ENCODE peak calls at places on chromosomes 12 and 14, in ten cellular contexts. B is PC-9; C is tibial artery; O is amygdala; F is activated CD4-positive, alpha-beta T cell treated with anti-CD3 and anti-CD28 coated beads, Interleukin-2, amount 50 U/mL, for 1 hour; L is activated CD4-positive, alpha-beta memory T cell treated with anti-CD3 and anti-CD28 coated beads, Interleukin-2, amount 10 ng/mL, durations not matched to agents 7 days and 5 days; H is AG09309; Z is KBM-7; M is HEK293T; J is IMR-90. S is an unnamed sample.

GRCh38 chr12:4331221-4331620 is 10.2 kb downstream of the TIGAR start:
- DNase-seq in B (no peak), C (no peak), O (no peak), F (no peak), L (no peak), H (no peak), Z (no peak), M (no peak), J (no peak), S (no peak)

GRCh38 chr14:72443991-72444431 is 449.9 kb downstream of the DPF3 start:
- DNase-seq in B (no peak), C (no peak), O (no peak), F (peak), L (peak), H (no peak), Z (peak), M (no peak), J (no peak), S (no peak)

GRCh38 chr14:71371711-71372396 is 464.6 kb downstream of the PCNX1 start:
- DNase-seq in B (peak), C (no peak), O (no peak), F (no peak), L (no peak), H (no peak), Z (no peak), M (no peak), J (peak), S (no peak)

GRCh38 chr12:85998074-85998473 is 124.0 kb downstream of the NTS start:
- DNase-seq in B (no peak), C (no peak), O (no peak), F (no peak), L (no peak), H (no peak), Z (no peak), M (no peak), J (no peak), S (no peak)

GRCh38 chr12:115357681-115358080 is 673.7 kb upstream of the TBX3 start:
- DNase-seq in B (no peak), C (no peak), O (no peak), F (no peak), L (no peak), H (no peak), Z (no peak), M (no peak), J (no peak), S (no peak)

GRCh38 chr12:120688527-120689071 is 1.6 kb downstream of the MLEC start:
- DNase-seq in B (no peak), C (no peak), O (no peak), F (no peak), L (no peak), H (no peak), Z (peak), M (no peak), J (no peak), S (no peak)

GRCh38 chr12:49040364-49040855 is 20.2 kb downstream of the KMT2D start:
- DNase-seq in B (no peak), C (no peak), O (no peak), F (no peak), L (no peak), H (no peak), Z (no peak), M (no peak), J (no peak), S (no peak)

GRCh38 chr12:130141105-130141504 is 21.2 kb upstream of the FZD10 start:
- DNase-seq in B (no peak), C (no peak), O (no peak), F (no peak), L (no peak), H (no peak), Z (no peak), M (no peak), J (no peak), S (no peak)

GRCh38 chr12:13713746-13714400 is 267.5 kb downstream of the GRIN2B start:
- DNase-seq in B (no peak), C (no peak), O (no peak), F (no peak), L (no peak), H (no peak), Z (no peak), M (no peak), J (no peak), S (no peak)